ENCODE peak calls at places on chromosome X, in eight cellular contexts. T is GM12878, G is transverse colon, H is esophagus muscularis mucosa, W is sigmoid colon, D is tibial nerve, U is ovary, Q is A549. C is an unnamed sample.

GRCh38 chrX:47098746-47099145 is 20.5 kb downstream of the RGN start:
- DNase-seq in W (no peak), T (no peak), Q (no peak), G (no peak), U (no peak), H (no peak), D (no peak), C (no peak)

GRCh38 chrX:43500240-43500639 is 155.9 kb upstream of the MAOA start:
- DNase-seq in H (no peak), W (no peak), G (no peak), Q (no peak), D (no peak), U (no peak), T (no peak), C (no peak)

GRCh38 chrX:20265726-20266681 is 705 bp downstream of the RPS6KA3 start:
- DNase-seq in U (peak), G (peak), D (peak), T (no peak), Q (peak), H (no peak), W (peak), C (peak)

GRCh38 chrX:40809210-40809609 is 73.9 kb upstream of the MED14 start:
- DNase-seq in W (no peak), T (no peak), D (no peak), H (no peak), Q (no peak), G (no peak), U (no peak), C (no peak)

GRCh38 chrX:97060019-97060418 is 176.3 kb downstream of the RPA4 start:
- DNase-seq in W (no peak), H (no peak), T (no peak), G (no peak), D (no peak), U (no peak), Q (no peak), C (no peak)

GRCh38 chrX:7235071-7235470 is 87.1 kb upstream of the PUDP start:
- DNase-seq in H (no peak), G (no peak), D (no peak), W (no peak), U (no peak), Q (no peak), T (no peak), C (no peak)

GRCh38 chrX:40176979-40177430 is 79.2 kb upstream of the BCOR start:
- DNase-seq in T (no peak), G (no peak), H (no peak), D (no peak), W (no peak), U (peak), Q (no peak), C (no peak)

GRCh38 chrX:150362599-150363481 is at the start of gene MAMLD1:
- DNase-seq in U (peak), H (peak), Q (peak), W (peak), G (peak), D (peak), T (no peak), C (peak)

GRCh38 chrX:3811331-3812311 is 98.2 kb upstream of the PRKX start:
- DNase-seq in D (no peak), G (peak), H (no peak), Q (peak), W (no peak), T (peak), U (peak), C (peak)

GRCh38 chrX:1384738-1385250 is 7.1 kb downstream of the SLC25A6 start:
- DNase-seq in D (no peak), H (no peak), U (no peak), Q (no peak), G (no peak), T (no peak), W (peak), C (peak)

GRCh38 chrX:71492086-71493065 is 40.5 kb upstream of the OGT start:
- DNase-seq in G (peak), H (no peak), T (no peak), Q (peak), D (peak), U (peak), W (peak), C (peak)

GRCh38 chrX:24395775-24396174 is 35.3 kb downstream of the SUPT20HL1 start:
- DNase-seq in D (peak), G (peak), H (no peak), W (no peak), Q (peak), U (no peak), T (peak), C (peak)
- TF ChIP-seq EP300 in D (no peak), G (no peak), H (no peak), W (no peak), Q (no peak), U (no peak), T (no peak), C (no peak)

DNA sequence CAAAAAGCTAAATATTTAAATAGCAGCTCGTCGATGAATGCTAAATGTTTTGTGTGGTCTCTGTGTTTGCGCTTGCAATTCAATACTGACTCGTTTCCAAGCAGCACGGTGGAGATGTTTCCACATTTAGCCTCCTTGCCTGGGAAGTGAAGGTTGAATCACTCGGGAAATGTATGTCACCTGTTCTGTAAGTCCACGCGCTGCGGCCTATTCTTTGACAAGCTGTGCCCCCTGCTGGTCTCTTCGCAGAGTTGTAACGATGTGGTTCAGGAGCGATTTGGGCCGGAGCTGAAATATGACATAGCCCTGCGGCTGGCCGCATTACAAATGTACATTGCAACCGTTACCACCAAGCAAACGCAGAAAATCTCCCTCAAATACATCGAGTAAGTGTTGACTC is 89.6 kb upstream of the PRPS2 start:
- DNase-seq in Q (peak), U (peak), D (peak), H (no peak), G (peak), T (peak), W (peak), C (peak)
- TF ChIP-seq EP300 in Q (no peak), U (no peak), D (no peak), H (no peak), G (no peak), T (no peak), W (no peak), C (no peak)

GRCh38 chrX:79161655-79162054 is 17.2 kb downstream of the GPR174 start:
- DNase-seq in W (no peak), D (no peak), H (no peak), U (no peak), T (peak), G (no peak), Q (no peak), C (no peak)
- TF ChIP-seq EP300 in W (no peak), D (no peak), H (no peak), U (no peak), T (no peak), G (no peak), Q (no peak), C (no peak)

DNA sequence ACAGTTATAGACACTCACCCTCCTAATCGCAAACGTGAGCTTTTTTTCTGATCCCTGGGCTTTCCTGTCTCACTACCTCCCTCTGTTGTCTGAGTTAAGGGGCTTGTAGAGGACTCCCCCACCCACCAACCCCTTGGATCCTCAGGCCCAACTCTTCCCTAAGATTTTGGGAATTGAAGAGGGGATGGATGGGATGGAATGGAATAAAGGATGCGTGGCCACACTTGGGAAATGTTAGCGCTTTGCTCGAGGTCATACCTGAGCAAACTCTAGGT is 1.5 kb downstream of the CNKSR2 start:
- DNase-seq in T (no peak), D (no peak), G (no peak), H (no peak), U (no peak), Q (peak), W (no peak), C (no peak)
- TF ChIP-seq EP300 in T (no peak), D (no peak), G (no peak), H (no peak), U (no peak), Q (no peak), W (no peak), C (no peak)

GRCh38 chrX:124212622-124213021 is 119.8 kb upstream of the TEX13D start:
- DNase-seq in D (no peak), T (no peak), G (no peak), Q (no peak), U (no peak), W (no peak), H (no peak), C (no peak)

GRCh38 chrX:124211312-124211942 is 121.0 kb upstream of the TEX13D start:
- DNase-seq in G (no peak), T (no peak), U (no peak), D (no peak), Q (peak), H (no peak), W (no peak), C (no peak)

GRCh38 chrX:124216396-124217124 is 115.9 kb upstream of the TEX13D start:
- DNase-seq in W (no peak), Q (no peak), H (no peak), D (no peak), U (no peak), G (no peak), T (no peak), C (no peak)

GRCh38 chrX:124217289-124218251 is 114.9 kb upstream of the TEX13D start:
- DNase-seq in G (peak), U (no peak), H (no peak), D (peak), T (no peak), W (no peak), Q (no peak), C (no peak)

DNA sequence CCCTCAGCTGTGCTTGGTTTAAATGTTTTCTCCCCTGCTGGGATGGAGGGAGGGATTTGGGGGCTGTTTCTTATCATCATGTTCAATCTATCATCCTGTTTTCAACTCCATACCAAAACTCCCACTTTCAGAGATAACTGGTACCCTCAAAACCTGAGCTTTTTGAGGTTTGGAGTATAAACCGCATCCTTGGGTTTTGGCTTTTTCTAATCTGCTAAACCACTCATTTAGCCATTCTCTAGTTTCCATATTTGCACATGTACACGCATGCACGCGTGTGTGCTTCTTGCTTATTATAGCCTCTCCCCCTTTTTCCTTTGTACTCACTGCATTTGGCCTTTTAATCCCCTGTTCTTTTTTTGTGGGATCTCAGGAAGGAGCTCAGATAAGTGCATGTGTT is 116.7 kb upstream of the TEX13D start:
- DNase-seq in W (no peak), Q (no peak), G (no peak), D (no peak), H (no peak), T (no peak), U (no peak), C (no peak)
- TF ChIP-seq EP300 in W (no peak), Q (no peak), G (no peak), D (no peak), H (no peak), T (no peak), U (no peak), C (no peak)